ENCODE peak calls at places on chromosome 7, in four cellular contexts. Z is fibroblast of pulmonary artery, T is midbrain, D is cardiac muscle cell. Y is an unnamed sample.

GRCh38 chr7:150620061-150620460 is 12.1 kb downstream of the GIMAP6 start:
- DNase-seq in Z (no peak), T (no peak), D (no peak), Y (no peak)

GRCh38 chr7:12031638-12032037 is 179.5 kb upstream of the TMEM106B start:
- DNase-seq in T (no peak), Z (peak), D (peak), Y (no peak)

GRCh38 chr7:44184221-44184873 is 4.9 kb downstream of the GCK start:
- DNase-seq in Z (peak), D (peak), T (no peak), Y (no peak)

GRCh38 chr7:53326634-53327033 is 291.2 kb downstream of the POM121L12 start:
- DNase-seq in D (no peak), T (no peak), Z (no peak), Y (no peak)

GRCh38 chr7:31864646-31865045 is 177.6 kb downstream of the PPP1R17 start:
- DNase-seq in Z (no peak), D (no peak), T (no peak), Y (no peak)

GRCh38 chr7:19508124-19508523 is 200.7 kb downstream of the POLR1F start:
- DNase-seq in D (peak), T (no peak), Z (no peak), Y (no peak)

GRCh38 chr7:47580811-47581331 is 1.0 kb downstream of the TNS3 start:
- DNase-seq in T (no peak), D (no peak), Z (no peak), Y (no peak)

GRCh38 chr7:64999165-65000004 is 7.1 kb downstream of the ERV3-1 start:
- DNase-seq in T (no peak), Z (peak), D (peak), Y (peak)

GRCh38 chr7:43698461-43699255 is 30.7 kb downstream of the COA1 start:
- DNase-seq in D (no peak), T (no peak), Z (no peak), Y (no peak)

GRCh38 chr7:76234931-76235441 is 33.3 kb downstream of the SRRM3 start:
- DNase-seq in T (peak), D (peak), Z (peak), Y (peak)

GRCh38 chr7:105691029-105691691 is 109.9 kb upstream of the EFCAB10 start:
- DNase-seq in D (peak), T (peak), Z (peak), Y (peak)

GRCh38 chr7:85103962-85104361 is 82.9 kb downstream of the SEMA3D start:
- DNase-seq in D (no peak), Z (no peak), T (no peak), Y (no peak)

GRCh38 chr7:17952387-17952786 is 12.1 kb upstream of the SNX13 start:
- DNase-seq in D (no peak), T (no peak), Z (no peak), Y (no peak)

GRCh38 chr7:13790611-13791010 is 198.9 kb downstream of the ETV1 start:
- DNase-seq in T (no peak), D (no peak), Z (no peak), Y (no peak)

GRCh38 chr7:44186736-44187135 is 2.5 kb downstream of the GCK start:
- DNase-seq in D (no peak), T (no peak), Z (no peak), Y (no peak)

GRCh38 chr7:128124786-128125185 is 93.5 kb upstream of the LRRC4 start:
- DNase-seq in Z (no peak), T (no peak), D (no peak), Y (no peak)

GRCh38 chr7:74449809-74450397 is 3.8 kb upstream of the GTF2IRD1 start:
- DNase-seq in Z (peak), T (peak), D (peak), Y (peak)

GRCh38 chr7:110061387-110061786 is 1029.5 kb upstream of the LRRN3 start:
- DNase-seq in D (no peak), T (no peak), Z (no peak), Y (no peak)

GRCh38 chr7:106023369-106024322 is 60.6 kb downstream of the CDHR3 start:
- DNase-seq in Z (no peak), T (no peak), D (no peak), Y (peak)

GRCh38 chr7:115230882-115231508 is 309.1 kb downstream of the MDFIC start:
- DNase-seq in Z (peak), D (peak), T (no peak), Y (no peak)

Y was measured in naive B cell.